ENCODE peak calls at places on chromosomes 5 and 9, in ten cellular contexts. X, E, Z, L, P, G, M, K, U and F are unnamed samples.

GRCh38 chr9:846852-847251 is 5.4 kb downstream of the DMRT1 start:
- DNase-seq in P (no peak), U (no peak), K (no peak), Z (no peak), G (peak; percentile 20), X (no peak), M (no peak), L (no peak), E (no peak), F (no peak)

GRCh38 chr5:130321931-130322330 is 417.7 kb downstream of the CHSY3 start:
- DNase-seq in K (no peak), U (no peak), G (no peak), Z (no peak), X (no peak), E (no peak), P (no peak), M (no peak), L (no peak), F (no peak)

GRCh38 chr5:172868924-172869565 is 35.0 kb downstream of the ERGIC1 start:
- DNase-seq in M (no peak), U (peak; percentile 80), Z (peak; percentile 90), L (peak; percentile 72), K (peak; percentile 94), G (no peak), E (peak; percentile 67), X (no peak), P (peak; percentile 55), F (peak; percentile 87)

GRCh38 chr9:136016221-136016881 is 55.2 kb upstream of the UBAC1 start:
- DNase-seq in M (no peak), X (no peak), Z (no peak), P (no peak), E (no peak), U (no peak), L (no peak), G (no peak), K (no peak), F (no peak)

GRCh38 chr5:172188033-172188892 is at the start of gene STK10:
- DNase-seq in L (peak; percentile 42), G (peak; percentile 97), E (peak; percentile 89), Z (peak; percentile 90), P (peak; percentile 86), U (peak; percentile 90), M (peak; percentile 87), X (peak; percentile 86), K (peak; percentile 91), F (peak; percentile 99)

GRCh38 chr5:141849371-141850182 is 28.6 kb downstream of the PCDH1 start:
- DNase-seq in X (peak; percentile 59), M (peak; percentile 71), G (peak; percentile 94), P (peak; percentile 79), L (no peak), K (peak; percentile 76), Z (peak; percentile 60), U (peak; percentile 93), E (peak; percentile 89), F (peak; percentile 97)

GRCh38 chr5:124746252-124746915 is at the start of gene ZNF608:
- DNase-seq in X (no peak), Z (peak; percentile 89), G (no peak), P (no peak), E (no peak), K (peak; percentile 77), U (peak; percentile 68), M (no peak), L (no peak), F (no peak)

GRCh38 chr5:176620333-176620981 is 9.9 kb downstream of the SNCB start:
- DNase-seq in G (peak; percentile 37), Z (peak; percentile 72), L (no peak), M (no peak), K (peak; percentile 48), P (no peak), U (no peak), E (no peak), X (no peak), F (peak; percentile 51)

GRCh38 chr5:94153736-94154450 is 412.5 kb upstream of the POU5F2 start:
- DNase-seq in L (no peak), Z (no peak), X (no peak), M (no peak), K (peak; percentile 43), P (no peak), U (no peak), E (peak; percentile 42), G (no peak), F (peak; percentile 23)

GRCh38 chr5:127187711-127188110 is 102.9 kb upstream of the MEGF10 start:
- DNase-seq in M (no peak), X (no peak), P (no peak), L (no peak), Z (peak; percentile 65), U (no peak), K (no peak), E (no peak), G (no peak), F (no peak)

GRCh38 chr5:172642926-172643325 is 1.9 kb downstream of the NEURL1B start:
- DNase-seq in Z (no peak), K (no peak), X (no peak), P (no peak), U (no peak), M (no peak), E (no peak), L (no peak), G (no peak), F (no peak)

GRCh38 chr9:33140406-33141360 is 26.5 kb downstream of the B4GALT1 start:
- DNase-seq in X (no peak), G (no peak), E (no peak), P (no peak), L (no peak), K (no peak), U (no peak), M (no peak), Z (no peak), F (no peak)

GRCh38 chr5:171619744-171620143 is 165.9 kb upstream of the SMIM23 start:
- DNase-seq in U (no peak), G (no peak), K (no peak), P (no peak), M (no peak), L (no peak), X (no peak), E (no peak), Z (no peak), F (no peak)

GRCh38 chr9:73038089-73038509 is 85.2 kb upstream of the ALDH1A1 start:
- DNase-seq in M (no peak), X (no peak), U (no peak), L (no peak), P (no peak), K (no peak), Z (no peak), E (no peak), G (no peak), F (no peak)

GRCh38 chr5:659496-660263 is 33.5 kb downstream of the TPPP start:
- DNase-seq in P (no peak), E (no peak), Z (no peak), G (no peak), M (no peak), U (no peak), L (no peak), X (no peak), K (no peak), F (no peak)

GRCh38 chr5:33114361-33114760 is 326.4 kb upstream of the TARS1 start:
- DNase-seq in K (peak; percentile 49), E (no peak), M (no peak), L (no peak), X (no peak), G (no peak), U (no peak), Z (no peak), P (no peak), F (no peak)